ENCODE peak calls at places on chromosomes 5 and 9, in nine cellular contexts. F is A172, D is GM20000, W is body of pancreas, N is heart left ventricle, B is HuH-7.5, L is NCI-H2081, M is HT1080, Q is caudate nucleus. E is an unnamed sample.

GRCh38 chr5:59062986-59063683 is 480.3 kb downstream of the RAB3C start:
- DNase-seq in M (no peak), L (no peak), Q (no peak), N (no peak), F (peak), B (no peak), W (peak), D (no peak), E (no peak)

GRCh38 chr9:97864396-97864795 is 11.4 kb downstream of the FOXE1 start:
- DNase-seq in Q (no peak), B (no peak), D (no peak), N (no peak), W (no peak), F (no peak), M (no peak), L (no peak), E (no peak)

GRCh38 chr5:5335115-5335514 is 87.4 kb upstream of the ICE1 start:
- DNase-seq in B (no peak), D (no peak), N (no peak), Q (no peak), W (no peak), F (peak), M (no peak), L (no peak), E (no peak)

GRCh38 chr9:128244443-128245226 is 31.2 kb downstream of the GOLGA2 start:
- DNase-seq in D (peak), L (no peak), W (peak), B (no peak), M (no peak), N (peak), F (no peak), Q (no peak), E (peak)

GRCh38 chr5:135434591-135435466 is 12.3 kb downstream of the DCANP1 start:
- DNase-seq in B (no peak), N (no peak), F (no peak), D (no peak), W (no peak), Q (no peak), M (no peak), L (no peak), E (no peak)

GRCh38 chr9:84862786-84863185 is 193.3 kb downstream of the NTRK2 start:
- DNase-seq in D (no peak), N (peak), F (peak), L (no peak), Q (no peak), W (no peak), M (peak), B (no peak), E (no peak)

GRCh38 chr9:132141364-132141947 is 20.4 kb upstream of the NTNG2 start:
- DNase-seq in M (peak), L (peak), B (no peak), F (peak), W (peak), N (no peak), D (no peak), Q (peak), E (no peak)

GRCh38 chr9:97806721-97807120 is 46.3 kb upstream of the FOXE1 start:
- DNase-seq in N (no peak), M (no peak), W (no peak), B (no peak), D (no peak), Q (no peak), L (no peak), F (no peak), E (no peak)

GRCh38 chr5:75672616-75673015 is 44.6 kb downstream of the POC5 start:
- DNase-seq in N (no peak), D (no peak), L (no peak), F (no peak), Q (no peak), W (no peak), B (no peak), M (no peak), E (no peak)

GRCh38 chr5:154652746-154653417 is 102.3 kb upstream of the LARP1 start:
- DNase-seq in Q (no peak), N (no peak), B (no peak), D (no peak), L (no peak), M (peak), W (no peak), F (no peak), E (no peak)

GRCh38 chr5:157107508-157107907 is 1.3 kb downstream of the HAVCR2 start:
- DNase-seq in M (peak), F (peak), Q (no peak), D (no peak), W (no peak), N (no peak), B (no peak), L (no peak), E (no peak)

GRCh38 chr9:90002299-90003045 is 397.7 kb downstream of the GADD45G start:
- DNase-seq in D (no peak), Q (no peak), L (peak), F (no peak), N (no peak), B (no peak), W (no peak), M (peak), E (no peak)

GRCh38 chr9:120663380-120663779 is 50.9 kb downstream of the MEGF9 start:
- DNase-seq in L (no peak), B (no peak), W (no peak), Q (no peak), M (no peak), F (peak), N (no peak), D (no peak), E (no peak)

GRCh38 chr5:88956416-88956815 is 73.4 kb upstream of the MEF2C start:
- DNase-seq in W (no peak), N (no peak), L (no peak), D (no peak), B (no peak), Q (no peak), F (peak), M (peak), E (no peak)

GRCh38 chr5:31854625-31855526 is 215.9 kb downstream of the PDZD2 start:
- DNase-seq in W (peak), D (no peak), N (peak), L (peak), Q (peak), F (peak), B (no peak), M (peak), E (peak)

GRCh38 chr9:126658964-126659555 is 45.3 kb downstream of the LMX1B start:
- DNase-seq in N (no peak), B (no peak), F (no peak), Q (no peak), W (no peak), L (no peak), M (no peak), D (no peak), E (no peak)

GRCh38 chr9:2639786-2640185 is 18.2 kb downstream of the VLDLR start:
- DNase-seq in W (no peak), B (no peak), L (no peak), Q (no peak), F (no peak), D (no peak), M (no peak), N (no peak), E (no peak)

GRCh38 chr9:37464006-37464405 is 1.2 kb downstream of the ZBTB5 start:
- DNase-seq in B (no peak), M (no peak), Q (no peak), D (no peak), W (no peak), F (no peak), N (no peak), L (no peak), E (no peak)

GRCh38 chr5:180467028-180467427 is 27.2 kb upstream of the CNOT6 start:
- DNase-seq in L (no peak), M (peak), B (no peak), N (no peak), F (peak), Q (no peak), W (peak), D (no peak), E (no peak)

GRCh38 chr5:157520911-157521703 is 54.5 kb downstream of the ADAM19 start:
- DNase-seq in N (peak), Q (no peak), L (no peak), B (no peak), F (peak), M (peak), D (no peak), W (no peak), E (peak)

GRCh38 chr9:134419684-134420076 is 93.4 kb downstream of the RXRA start:
- DNase-seq in L (no peak), N (no peak), F (no peak), Q (no peak), W (no peak), D (no peak), M (no peak), B (peak), E (no peak)

GRCh38 chr9:110440161-110440560 is 102.5 kb upstream of the TXNDC8 start:
- DNase-seq in Q (no peak), N (no peak), D (no peak), B (no peak), F (peak), M (peak), L (no peak), W (no peak), E (no peak)

GRCh38 chr5:143002459-143003327 is 232.5 kb downstream of the ARHGAP26 start:
- DNase-seq in Q (no peak), M (peak), D (peak), B (peak), L (no peak), F (peak), N (no peak), W (peak), E (peak)

GRCh38 chr5:110040178-110040577 is 350.5 kb downstream of the MAN2A1 start:
- DNase-seq in N (no peak), Q (no peak), F (no peak), M (no peak), W (no peak), L (no peak), B (no peak), D (no peak), E (no peak)

GRCh38 chr9:133994359-133995011 is 2.4 kb upstream of the VAV2 start:
- DNase-seq in F (peak), M (peak), B (peak), D (peak), W (peak), N (peak), L (peak), Q (peak), E (peak)

GRCh38 chr9:112093147-112093874 is 81.8 kb downstream of the SUSD1 start:
- DNase-seq in M (no peak), N (no peak), B (no peak), F (no peak), L (no peak), W (no peak), Q (no peak), D (no peak), E (no peak)

GRCh38 chr5:153907170-153907775 is 131.4 kb downstream of the FAM114A2 start:
- DNase-seq in F (no peak), D (no peak), N (no peak), Q (no peak), W (no peak), B (no peak), L (no peak), M (no peak), E (no peak)

GRCh38 chr5:72307573-72307967 is 12.5 kb downstream of the MRPS27 start:
- DNase-seq in N (no peak), Q (no peak), M (no peak), B (no peak), L (no peak), W (no peak), F (peak), D (no peak), E (no peak)

GRCh38 chr9:130128251-130128650 is 44.0 kb upstream of the NCS1 start:
- DNase-seq in W (peak), B (no peak), F (peak), M (peak), D (peak), L (no peak), N (no peak), Q (no peak), E (no peak)

GRCh38 chr9:13614060-13614459 is 334.6 kb upstream of the MPDZ start:
- DNase-seq in W (no peak), D (no peak), F (no peak), M (no peak), B (no peak), Q (no peak), L (no peak), N (no peak), E (no peak)

GRCh38 chr5:126129431-126129830 is 293.8 kb upstream of the GRAMD2B start:
- DNase-seq in L (no peak), M (no peak), Q (no peak), W (no peak), D (no peak), F (no peak), N (no peak), B (no peak), E (no peak)

GRCh38 chr5:172412724-172413260 is 41.5 kb downstream of the SH3PXD2B start:
- DNase-seq in Q (no peak), B (no peak), L (no peak), D (no peak), N (peak), W (peak), M (peak), F (peak), E (peak)